ENCODE peak calls at places on chromosomes 4 and X, in seven cellular contexts. T is GM13976; Y is fibroblast of mammary gland; I is GM20000; D is psoas muscle; O is CD8-positive, alpha-beta T cell; X is foreskin keratinocyte. V is an unnamed sample.

GRCh38 chrX:38260231-38260630 is 39.6 kb upstream of the SRPX start:
- DNase-seq in T (peak; percentile 47), Y (peak; percentile 40), I (peak; percentile 52), D (no peak), O (no peak), X (no peak), V (no peak)

GRCh38 chrX:115233497-115234219 is at the start of gene LRCH2:
- DNase-seq in T (peak; percentile 15), Y (peak; percentile 37), I (no peak), D (peak; percentile 18), O (no peak), X (no peak), V (no peak)

GRCh38 chr4:153143527-153144348 is 60.5 kb upstream of the TRIM2 start:
- DNase-seq in T (no peak), Y (no peak), I (no peak), D (no peak), O (no peak), X (no peak), V (no peak)

GRCh38 chr4:20317424-20317985 is 65.8 kb downstream of the SLIT2 start:
- DNase-seq in T (no peak), Y (no peak), I (no peak), D (no peak), O (no peak), X (no peak), V (no peak)

GRCh38 chrX:45667666-45668065 is 467.0 kb upstream of the DIPK2B start:
- DNase-seq in T (no peak), Y (peak; percentile 63), I (no peak), D (no peak), O (no peak), X (peak; percentile 3), V (no peak)

GRCh38 chrX:12307961-12308360 is 169.7 kb downstream of the FRMPD4 start:
- DNase-seq in T (no peak), Y (no peak), I (no peak), D (no peak), O (no peak), X (no peak), V (no peak)

GRCh38 chr4:98092833-98093439 is 50.3 kb downstream of the STPG2 start:
- DNase-seq in T (no peak), Y (peak; percentile 28), I (no peak), D (no peak), O (no peak), X (peak; percentile 25), V (no peak)

GRCh38 chrX:100409316-100410082 is 574 bp downstream of the PCDH19 start:
- DNase-seq in T (peak; percentile 17), Y (peak; percentile 8), I (peak; percentile 11), D (peak; percentile 9), O (no peak), X (no peak), V (no peak)

GRCh38 chr4:150683775-150684350 is 101.9 kb downstream of the MAB21L2 start:
- DNase-seq in T (no peak), Y (no peak), I (no peak), D (no peak), O (no peak), X (peak; percentile 71), V (no peak)

GRCh38 chr4:132502096-132502552 is 647.0 kb upstream of the PCDH10 start:
- DNase-seq in T (no peak), Y (no peak), I (no peak), D (no peak), O (no peak), X (peak; percentile 66), V (no peak)

GRCh38 chrX:16445166-16445752 is 204.7 kb upstream of the S100G start:
- DNase-seq in T (peak; percentile 38), Y (peak; percentile 39), I (peak; percentile 9), D (no peak), O (no peak), X (no peak), V (no peak)

GRCh38 chr4:3047464-3048286 is 26.7 kb downstream of the HTT-AS start:
- DNase-seq in T (peak; percentile 69), Y (peak; percentile 52), I (peak; percentile 73), D (peak; percentile 74), O (peak; percentile 46), X (peak; percentile 24), V (no peak)

GRCh38 chrX:43646800-43647199 is 9.3 kb upstream of the MAOA start:
- DNase-seq in T (no peak), Y (no peak), I (no peak), D (no peak), O (no peak), X (no peak), V (no peak)

DNA sequence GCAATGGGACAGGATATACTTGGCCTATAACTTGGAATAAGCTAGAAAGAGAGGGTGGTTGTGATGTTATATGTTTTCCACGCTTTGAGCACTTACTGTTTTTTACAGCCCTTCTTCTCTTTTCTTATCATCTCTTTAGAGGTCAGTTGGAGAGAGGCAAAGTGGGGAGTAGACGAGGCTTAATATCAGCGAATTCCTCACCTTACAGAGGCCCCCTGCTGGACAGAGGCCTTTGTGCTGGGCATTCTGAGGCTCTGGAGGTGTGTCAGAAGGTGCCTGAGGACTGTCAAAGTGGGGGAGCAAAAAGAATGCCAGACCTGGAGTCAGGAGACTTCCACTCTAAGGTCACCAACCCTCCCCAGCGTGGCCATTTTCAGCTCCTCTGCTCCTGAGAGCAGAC is 42.5 kb downstream of the MAMLD1 start:
- DNase-seq in T (no peak), Y (no peak), I (no peak), D (no peak), O (no peak), X (no peak), V (no peak)
- TF ChIP-seq CTCF in T (no peak), Y (no peak), I (no peak), D (no peak), O (no peak), X (peak; percentile 25), V (no peak)

GRCh38 chrX:130144509-130144908 is 21.1 kb downstream of the AIFM1 start:
- DNase-seq in T (no peak), Y (peak; percentile 58), I (no peak), D (no peak), O (no peak), X (peak; percentile 20), V (no peak)
- TF ChIP-seq CTCF in T (no peak), Y (peak; percentile 12), I (no peak), D (no peak), O (no peak), X (peak; percentile 30), V (peak; percentile 16)

GRCh38 chrX:23779025-23779424 is 3.9 kb upstream of the SAT1 start:
- DNase-seq in T (no peak), Y (peak; percentile 73), I (no peak), D (no peak), O (no peak), X (peak; percentile 83), V (no peak)
- TF ChIP-seq CTCF in T (no peak), Y (peak; percentile 12), I (no peak), D (no peak), O (no peak), X (peak; percentile 62), V (no peak)

DNA sequence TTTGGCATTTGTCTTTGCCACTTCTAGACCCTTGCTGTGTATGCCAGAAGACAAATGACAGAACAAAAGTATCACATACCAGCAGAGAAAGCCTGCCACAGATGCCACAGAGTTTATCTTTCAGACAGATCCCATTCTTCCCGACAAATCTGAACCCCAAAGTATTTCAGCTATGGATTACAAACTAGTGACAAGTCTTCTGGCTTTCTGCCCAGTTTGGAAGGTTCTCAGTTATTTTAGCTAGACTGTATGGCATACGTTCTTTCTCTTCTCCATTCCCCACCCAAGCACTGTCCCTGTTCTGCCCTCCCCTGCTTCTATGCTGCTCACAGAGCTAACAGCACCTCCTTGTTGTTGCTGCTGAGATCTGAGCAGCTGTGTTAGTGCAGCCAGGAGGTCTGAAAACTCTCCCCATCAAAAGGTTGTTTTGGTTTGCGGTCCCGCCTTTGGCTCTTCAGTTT is 236.7 kb downstream of the FRAS1 start:
- DNase-seq in T (no peak), Y (peak; percentile 84), I (no peak), D (no peak), O (no peak), X (peak; percentile 68), V (no peak)
- TF ChIP-seq CTCF in T (no peak), Y (peak; percentile 2), I (no peak), D (no peak), O (no peak), X (peak; percentile 24), V (no peak)

DNA sequence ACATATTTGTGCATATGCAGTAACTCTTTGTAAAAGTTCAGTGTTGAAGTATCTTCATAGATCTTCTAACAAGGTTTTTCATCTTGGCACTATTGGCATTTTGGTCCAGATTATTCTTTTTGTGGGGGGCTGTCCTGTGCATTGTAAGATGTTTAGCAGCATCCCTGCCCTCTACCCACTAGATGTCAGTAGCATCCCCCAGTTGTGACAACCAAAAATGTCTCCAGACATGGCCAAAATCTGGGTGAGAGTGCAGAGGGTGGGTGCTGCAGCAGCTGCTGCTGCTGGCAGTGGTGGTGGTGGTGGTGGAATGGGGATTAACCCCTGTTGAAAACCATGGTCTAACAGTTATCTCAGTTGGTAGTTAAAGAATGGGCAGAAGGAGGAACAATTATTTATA is 370.0 kb downstream of the GPAT3 start:
- DNase-seq in T (no peak), Y (no peak), I (no peak), D (no peak), O (no peak), X (no peak), V (no peak)
- TF ChIP-seq CTCF in T (no peak), Y (peak; percentile 24), I (peak; percentile 3), D (no peak), O (no peak), X (peak; percentile 45), V (peak; percentile 48)